ENCODE peak calls at places on chromosomes 16 and 17, in eight cellular contexts. One of them, this sample, is unnamed.

GRCh38 chr16:19718624-19718965 is 524 bp downstream of the IQCK start:
- DNase-seq in A549: peak
- DNase-seq in CD8-positive, alpha-beta memory T cell: no peak
- DNase-seq in stimulated activated CD4-positive, alpha-beta T cell treated with anti-CD3 and anti-CD28 coated beads, Interleukin-15, amount 100 ng/mL, for 1 hour: no peak
- DNase-seq in GM04504: no peak
- DNase-seq in naive B cell: no peak
- DNase-seq in uterus: no peak
- DNase-seq in AG09319: no peak
- DNase-seq in this sample: no peak

GRCh38 chr16:85190572-85190971 is 78.3 kb upstream of the CIBAR2 start:
- DNase-seq in AG09319: no peak
- DNase-seq in CD8-positive, alpha-beta memory T cell: no peak
- DNase-seq in uterus: no peak
- DNase-seq in A549: no peak
- DNase-seq in stimulated activated CD4-positive, alpha-beta T cell treated with anti-CD3 and anti-CD28 coated beads, Interleukin-15, amount 100 ng/mL, for 1 hour: no peak
- DNase-seq in naive B cell: no peak
- DNase-seq in GM04504: no peak
- DNase-seq in this sample: no peak

GRCh38 chr17:7497228-7497627 is 13.1 kb downstream of the POLR2A start:
- DNase-seq in GM04504: no peak
- DNase-seq in stimulated activated CD4-positive, alpha-beta T cell treated with anti-CD3 and anti-CD28 coated beads, Interleukin-15, amount 100 ng/mL, for 1 hour: no peak
- DNase-seq in A549: no peak
- DNase-seq in CD8-positive, alpha-beta memory T cell: no peak
- DNase-seq in naive B cell: no peak
- DNase-seq in uterus: no peak
- DNase-seq in AG09319: no peak
- DNase-seq in this sample: no peak

GRCh38 chr17:5557485-5557884 is 26.8 kb downstream of the NLRP1 start:
- DNase-seq in GM04504: peak
- DNase-seq in CD8-positive, alpha-beta memory T cell: no peak
- DNase-seq in uterus: no peak
- DNase-seq in stimulated activated CD4-positive, alpha-beta T cell treated with anti-CD3 and anti-CD28 coated beads, Interleukin-15, amount 100 ng/mL, for 1 hour: no peak
- DNase-seq in naive B cell: no peak
- DNase-seq in AG09319: no peak
- DNase-seq in A549: no peak
- DNase-seq in this sample: no peak

GRCh38 chr17:82200743-82201497 is 11.7 kb downstream of the CCDC57 start:
- DNase-seq in GM04504: no peak
- DNase-seq in AG09319: no peak
- DNase-seq in A549: no peak
- DNase-seq in naive B cell: no peak
- DNase-seq in stimulated activated CD4-positive, alpha-beta T cell treated with anti-CD3 and anti-CD28 coated beads, Interleukin-15, amount 100 ng/mL, for 1 hour: no peak
- DNase-seq in CD8-positive, alpha-beta memory T cell: peak
- DNase-seq in uterus: no peak
- DNase-seq in this sample: peak

GRCh38 chr17:82091264-82092066 is 6.6 kb downstream of the FASN start:
- DNase-seq in naive B cell: no peak
- DNase-seq in GM04504: no peak
- DNase-seq in uterus: no peak
- DNase-seq in stimulated activated CD4-positive, alpha-beta T cell treated with anti-CD3 and anti-CD28 coated beads, Interleukin-15, amount 100 ng/mL, for 1 hour: no peak
- DNase-seq in CD8-positive, alpha-beta memory T cell: no peak
- DNase-seq in AG09319: no peak
- DNase-seq in A549: no peak
- DNase-seq in this sample: no peak

GRCh38 chr16:12661656-12662172 is 142.0 kb downstream of the CPPED1 start:
- DNase-seq in AG09319: no peak
- DNase-seq in uterus: no peak
- DNase-seq in GM04504: no peak
- DNase-seq in A549: no peak
- DNase-seq in CD8-positive, alpha-beta memory T cell: no peak
- DNase-seq in stimulated activated CD4-positive, alpha-beta T cell treated with anti-CD3 and anti-CD28 coated beads, Interleukin-15, amount 100 ng/mL, for 1 hour: no peak
- DNase-seq in naive B cell: no peak
- DNase-seq in this sample: peak

GRCh38 chr17:39553326-39553945 is 54.3 kb downstream of the NEUROD2 start:
- DNase-seq in AG09319: no peak
- DNase-seq in stimulated activated CD4-positive, alpha-beta T cell treated with anti-CD3 and anti-CD28 coated beads, Interleukin-15, amount 100 ng/mL, for 1 hour: no peak
- DNase-seq in CD8-positive, alpha-beta memory T cell: no peak
- DNase-seq in naive B cell: no peak
- DNase-seq in GM04504: no peak
- DNase-seq in A549: no peak
- DNase-seq in uterus: no peak
- DNase-seq in this sample: no peak

GRCh38 chr17:72370819-72371218 is 250.0 kb downstream of the SOX9 start:
- DNase-seq in A549: peak
- DNase-seq in naive B cell: no peak
- DNase-seq in AG09319: no peak
- DNase-seq in uterus: no peak
- DNase-seq in GM04504: no peak
- DNase-seq in stimulated activated CD4-positive, alpha-beta T cell treated with anti-CD3 and anti-CD28 coated beads, Interleukin-15, amount 100 ng/mL, for 1 hour: no peak
- DNase-seq in CD8-positive, alpha-beta memory T cell: no peak
- DNase-seq in this sample: no peak

GRCh38 chr17:65966311-65966710 is 225.6 kb downstream of the CEP112 start:
- DNase-seq in AG09319: no peak
- DNase-seq in A549: no peak
- DNase-seq in uterus: no peak
- DNase-seq in naive B cell: no peak
- DNase-seq in stimulated activated CD4-positive, alpha-beta T cell treated with anti-CD3 and anti-CD28 coated beads, Interleukin-15, amount 100 ng/mL, for 1 hour: no peak
- DNase-seq in GM04504: no peak
- DNase-seq in CD8-positive, alpha-beta memory T cell: no peak
- DNase-seq in this sample: no peak

GRCh38 chr17:6698004-6698403 is 15.2 kb downstream of the SLC13A5 start:
- DNase-seq in AG09319: no peak
- DNase-seq in CD8-positive, alpha-beta memory T cell: no peak
- DNase-seq in naive B cell: no peak
- DNase-seq in GM04504: no peak
- DNase-seq in A549: no peak
- DNase-seq in stimulated activated CD4-positive, alpha-beta T cell treated with anti-CD3 and anti-CD28 coated beads, Interleukin-15, amount 100 ng/mL, for 1 hour: no peak
- DNase-seq in uterus: no peak
- DNase-seq in this sample: no peak

GRCh38 chr17:64004218-64004770 is 6.1 kb downstream of the PRR29 start:
- DNase-seq in GM04504: no peak
- DNase-seq in AG09319: no peak
- DNase-seq in naive B cell: no peak
- DNase-seq in uterus: peak
- DNase-seq in A549: no peak
- DNase-seq in stimulated activated CD4-positive, alpha-beta T cell treated with anti-CD3 and anti-CD28 coated beads, Interleukin-15, amount 100 ng/mL, for 1 hour: no peak
- DNase-seq in CD8-positive, alpha-beta memory T cell: no peak
- DNase-seq in this sample: no peak

GRCh38 chr17:69357701-69358100 is 30.8 kb upstream of the ABCA5 start:
- DNase-seq in stimulated activated CD4-positive, alpha-beta T cell treated with anti-CD3 and anti-CD28 coated beads, Interleukin-15, amount 100 ng/mL, for 1 hour: no peak
- DNase-seq in naive B cell: no peak
- DNase-seq in A549: no peak
- DNase-seq in CD8-positive, alpha-beta memory T cell: no peak
- DNase-seq in AG09319: no peak
- DNase-seq in uterus: no peak
- DNase-seq in GM04504: no peak
- DNase-seq in this sample: no peak

GRCh38 chr17:59783221-59784016 is 76.0 kb downstream of the VMP1 start:
- DNase-seq in AG09319: no peak
- DNase-seq in GM04504: no peak
- DNase-seq in CD8-positive, alpha-beta memory T cell: no peak
- DNase-seq in uterus: no peak
- DNase-seq in stimulated activated CD4-positive, alpha-beta T cell treated with anti-CD3 and anti-CD28 coated beads, Interleukin-15, amount 100 ng/mL, for 1 hour: no peak
- DNase-seq in A549: peak
- DNase-seq in naive B cell: no peak
- DNase-seq in this sample: no peak

GRCh38 chr16:86509759-86510464 is 415 bp upstream of the FOXF1 start:
- DNase-seq in naive B cell: no peak
- DNase-seq in uterus: peak
- DNase-seq in CD8-positive, alpha-beta memory T cell: no peak
- DNase-seq in GM04504: no peak
- DNase-seq in stimulated activated CD4-positive, alpha-beta T cell treated with anti-CD3 and anti-CD28 coated beads, Interleukin-15, amount 100 ng/mL, for 1 hour: no peak
- DNase-seq in A549: no peak
- DNase-seq in AG09319: peak
- DNase-seq in this sample: no peak

GRCh38 chr17:14794961-14795360 is 470.2 kb downstream of the PMP22 start:
- DNase-seq in naive B cell: no peak
- DNase-seq in GM04504: no peak
- DNase-seq in CD8-positive, alpha-beta memory T cell: no peak
- DNase-seq in stimulated activated CD4-positive, alpha-beta T cell treated with anti-CD3 and anti-CD28 coated beads, Interleukin-15, amount 100 ng/mL, for 1 hour: no peak
- DNase-seq in uterus: no peak
- DNase-seq in A549: no peak
- DNase-seq in AG09319: no peak
- DNase-seq in this sample: no peak

GRCh38 chr16:63530208-63530607 is 1494.0 kb upstream of the CDH8 start:
- DNase-seq in naive B cell: no peak
- DNase-seq in CD8-positive, alpha-beta memory T cell: no peak
- DNase-seq in GM04504: no peak
- DNase-seq in uterus: no peak
- DNase-seq in AG09319: no peak
- DNase-seq in stimulated activated CD4-positive, alpha-beta T cell treated with anti-CD3 and anti-CD28 coated beads, Interleukin-15, amount 100 ng/mL, for 1 hour: no peak
- DNase-seq in A549: no peak
- DNase-seq in this sample: no peak

GRCh38 chr17:4444782-4445473 is 11.2 kb downstream of the SPNS3 start:
- DNase-seq in stimulated activated CD4-positive, alpha-beta T cell treated with anti-CD3 and anti-CD28 coated beads, Interleukin-15, amount 100 ng/mL, for 1 hour: no peak
- DNase-seq in GM04504: no peak
- DNase-seq in naive B cell: no peak
- DNase-seq in A549: no peak
- DNase-seq in CD8-positive, alpha-beta memory T cell: no peak
- DNase-seq in AG09319: no peak
- DNase-seq in uterus: no peak
- DNase-seq in this sample: peak

GRCh38 chr17:36892112-36892838 is 45.0 kb upstream of the LHX1 start:
- DNase-seq in A549: no peak
- DNase-seq in GM04504: no peak
- DNase-seq in stimulated activated CD4-positive, alpha-beta T cell treated with anti-CD3 and anti-CD28 coated beads, Interleukin-15, amount 100 ng/mL, for 1 hour: no peak
- DNase-seq in naive B cell: no peak
- DNase-seq in CD8-positive, alpha-beta memory T cell: no peak
- DNase-seq in uterus: no peak
- DNase-seq in AG09319: no peak
- DNase-seq in this sample: no peak

GRCh38 chr17:45578516-45579455 is 88.3 kb upstream of the PLEKHM1 start:
- DNase-seq in naive B cell: no peak
- DNase-seq in AG09319: no peak
- DNase-seq in CD8-positive, alpha-beta memory T cell: no peak
- DNase-seq in A549: no peak
- DNase-seq in uterus: no peak
- DNase-seq in GM04504: no peak
- DNase-seq in stimulated activated CD4-positive, alpha-beta T cell treated with anti-CD3 and anti-CD28 coated beads, Interleukin-15, amount 100 ng/mL, for 1 hour: no peak
- DNase-seq in this sample: no peak

GRCh38 chr17:50170662-50171370 is 5.0 kb downstream of the SGCA start:
- DNase-seq in A549: no peak
- DNase-seq in AG09319: no peak
- DNase-seq in uterus: no peak
- DNase-seq in CD8-positive, alpha-beta memory T cell: no peak
- DNase-seq in GM04504: no peak
- DNase-seq in stimulated activated CD4-positive, alpha-beta T cell treated with anti-CD3 and anti-CD28 coated beads, Interleukin-15, amount 100 ng/mL, for 1 hour: no peak
- DNase-seq in naive B cell: no peak
- DNase-seq in this sample: no peak

GRCh38 chr16:177394-177822 is 928 bp downstream of the HBA1 start:
- DNase-seq in A549: no peak
- DNase-seq in AG09319: no peak
- DNase-seq in CD8-positive, alpha-beta memory T cell: no peak
- DNase-seq in GM04504: no peak
- DNase-seq in uterus: no peak
- DNase-seq in stimulated activated CD4-positive, alpha-beta T cell treated with anti-CD3 and anti-CD28 coated beads, Interleukin-15, amount 100 ng/mL, for 1 hour: no peak
- DNase-seq in naive B cell: no peak
- DNase-seq in this sample: peak

GRCh38 chr16:50537533-50538290 is 10.5 kb upstream of the NKD1 start:
- DNase-seq in naive B cell: no peak
- DNase-seq in CD8-positive, alpha-beta memory T cell: no peak
- DNase-seq in A549: no peak
- DNase-seq in GM04504: no peak
- DNase-seq in uterus: no peak
- DNase-seq in stimulated activated CD4-positive, alpha-beta T cell treated with anti-CD3 and anti-CD28 coated beads, Interleukin-15, amount 100 ng/mL, for 1 hour: no peak
- DNase-seq in AG09319: no peak
- DNase-seq in this sample: no peak

GRCh38 chr17:18017958-18018357 is 21.0 kb downstream of the ATPAF2 start:
- DNase-seq in GM04504: no peak
- DNase-seq in CD8-positive, alpha-beta memory T cell: no peak
- DNase-seq in uterus: no peak
- DNase-seq in naive B cell: no peak
- DNase-seq in A549: no peak
- DNase-seq in stimulated activated CD4-positive, alpha-beta T cell treated with anti-CD3 and anti-CD28 coated beads, Interleukin-15, amount 100 ng/mL, for 1 hour: no peak
- DNase-seq in AG09319: no peak
- DNase-seq in this sample: no peak

GRCh38 chr16:30417447-30418349 is 10.3 kb downstream of the ZNF771 start:
- DNase-seq in A549: peak
- DNase-seq in CD8-positive, alpha-beta memory T cell: peak
- DNase-seq in GM04504: peak
- DNase-seq in stimulated activated CD4-positive, alpha-beta T cell treated with anti-CD3 and anti-CD28 coated beads, Interleukin-15, amount 100 ng/mL, for 1 hour: peak
- DNase-seq in naive B cell: peak
- DNase-seq in AG09319: peak
- DNase-seq in uterus: peak
- DNase-seq in this sample: peak

GRCh38 chr16:80150978-80151705 is 389.7 kb upstream of the DYNLRB2 start:
- DNase-seq in stimulated activated CD4-positive, alpha-beta T cell treated with anti-CD3 and anti-CD28 coated beads, Interleukin-15, amount 100 ng/mL, for 1 hour: no peak
- DNase-seq in GM04504: peak
- DNase-seq in CD8-positive, alpha-beta memory T cell: no peak
- DNase-seq in AG09319: peak
- DNase-seq in A549: no peak
- DNase-seq in uterus: no peak
- DNase-seq in naive B cell: no peak
- DNase-seq in this sample: no peak

GRCh38 chr16:66976746-66977145 is 11.6 kb upstream of the CES4A start:
- DNase-seq in AG09319: no peak
- DNase-seq in CD8-positive, alpha-beta memory T cell: no peak
- DNase-seq in uterus: no peak
- DNase-seq in naive B cell: no peak
- DNase-seq in GM04504: no peak
- DNase-seq in A549: no peak
- DNase-seq in stimulated activated CD4-positive, alpha-beta T cell treated with anti-CD3 and anti-CD28 coated beads, Interleukin-15, amount 100 ng/mL, for 1 hour: no peak
- DNase-seq in this sample: no peak